ENCODE peak calls at places on chromosomes 13 and 19, in five cellular contexts. One of them, this sample, is unnamed.

GRCh38 chr19:43438291-43439162 is 23.8 kb downstream of the TEX101 start:
- DNase-seq in uterus: peak
- DNase-seq in HCT116: no peak
- DNase-seq in upper lobe of left lung: no peak
- DNase-seq in body of pancreas: peak
- DNase-seq in this sample: no peak

GRCh38 chr19:18102916-18103542 is 5.5 kb downstream of the MAST3 start:
- DNase-seq in uterus: no peak
- DNase-seq in HCT116: no peak
- DNase-seq in upper lobe of left lung: no peak
- DNase-seq in body of pancreas: no peak
- DNase-seq in this sample: no peak

GRCh38 chr19:12937243-12938053 is 961 bp upstream of the CALR start:
- DNase-seq in uterus: no peak
- DNase-seq in HCT116: no peak
- DNase-seq in upper lobe of left lung: no peak
- DNase-seq in body of pancreas: no peak
- DNase-seq in this sample: no peak

GRCh38 chr19:52660981-52661380 is 22.8 kb upstream of the ZNF83 start:
- DNase-seq in uterus: no peak
- DNase-seq in HCT116: no peak
- DNase-seq in upper lobe of left lung: no peak
- DNase-seq in body of pancreas: no peak
- DNase-seq in this sample: no peak

GRCh38 chr13:59112375-59112774 is 1051.4 kb downstream of the DIAPH3 start:
- DNase-seq in uterus: no peak
- DNase-seq in HCT116: no peak
- DNase-seq in upper lobe of left lung: no peak
- DNase-seq in body of pancreas: no peak
- DNase-seq in this sample: no peak

GRCh38 chr13:21625366-21625765 is 21.4 kb upstream of the MICU2 start:
- DNase-seq in uterus: no peak
- DNase-seq in HCT116: peak
- DNase-seq in upper lobe of left lung: no peak
- DNase-seq in body of pancreas: no peak
- DNase-seq in this sample: no peak

GRCh38 chr13:36850790-36851438 is 31.9 kb downstream of the RFXAP start:
- DNase-seq in uterus: no peak
- DNase-seq in HCT116: no peak
- DNase-seq in upper lobe of left lung: no peak
- DNase-seq in body of pancreas: no peak
- DNase-seq in this sample: no peak

GRCh38 chr19:36051236-36051635 is 2.8 kb downstream of the THAP8 start:
- DNase-seq in uterus: no peak
- DNase-seq in HCT116: peak
- DNase-seq in upper lobe of left lung: no peak
- DNase-seq in body of pancreas: no peak
- DNase-seq in this sample: no peak

GRCh38 chr13:44837250-44837649 is 152.0 kb downstream of the NUFIP1 start:
- DNase-seq in uterus: no peak
- DNase-seq in HCT116: no peak
- DNase-seq in upper lobe of left lung: no peak
- DNase-seq in body of pancreas: no peak
- DNase-seq in this sample: no peak

GRCh38 chr13:95275322-95276118 is 25.7 kb downstream of the ABCC4 start:
- DNase-seq in uterus: no peak
- DNase-seq in HCT116: no peak
- DNase-seq in upper lobe of left lung: no peak
- DNase-seq in body of pancreas: no peak
- DNase-seq in this sample: no peak

GRCh38 chr13:79222427-79223205 is 183.4 kb downstream of the RBM26 start:
- DNase-seq in uterus: no peak
- DNase-seq in HCT116: no peak
- DNase-seq in upper lobe of left lung: no peak
- DNase-seq in body of pancreas: no peak
- DNase-seq in this sample: no peak

GRCh38 chr13:20160346-20161274 is at the start of gene GJA3:
- DNase-seq in uterus: no peak
- DNase-seq in HCT116: no peak
- DNase-seq in upper lobe of left lung: peak
- DNase-seq in body of pancreas: no peak
- DNase-seq in this sample: no peak

GRCh38 chr13:102402292-102402691 is 444 bp upstream of the FGF14 start:
- DNase-seq in uterus: peak
- DNase-seq in HCT116: no peak
- DNase-seq in upper lobe of left lung: peak
- DNase-seq in body of pancreas: no peak
- DNase-seq in this sample: no peak

GRCh38 chr13:99302637-99303505 is 4.3 kb downstream of the GPR183 start:
- DNase-seq in uterus: no peak
- DNase-seq in HCT116: no peak
- DNase-seq in upper lobe of left lung: no peak
- DNase-seq in body of pancreas: no peak
- DNase-seq in this sample: no peak

DNA sequence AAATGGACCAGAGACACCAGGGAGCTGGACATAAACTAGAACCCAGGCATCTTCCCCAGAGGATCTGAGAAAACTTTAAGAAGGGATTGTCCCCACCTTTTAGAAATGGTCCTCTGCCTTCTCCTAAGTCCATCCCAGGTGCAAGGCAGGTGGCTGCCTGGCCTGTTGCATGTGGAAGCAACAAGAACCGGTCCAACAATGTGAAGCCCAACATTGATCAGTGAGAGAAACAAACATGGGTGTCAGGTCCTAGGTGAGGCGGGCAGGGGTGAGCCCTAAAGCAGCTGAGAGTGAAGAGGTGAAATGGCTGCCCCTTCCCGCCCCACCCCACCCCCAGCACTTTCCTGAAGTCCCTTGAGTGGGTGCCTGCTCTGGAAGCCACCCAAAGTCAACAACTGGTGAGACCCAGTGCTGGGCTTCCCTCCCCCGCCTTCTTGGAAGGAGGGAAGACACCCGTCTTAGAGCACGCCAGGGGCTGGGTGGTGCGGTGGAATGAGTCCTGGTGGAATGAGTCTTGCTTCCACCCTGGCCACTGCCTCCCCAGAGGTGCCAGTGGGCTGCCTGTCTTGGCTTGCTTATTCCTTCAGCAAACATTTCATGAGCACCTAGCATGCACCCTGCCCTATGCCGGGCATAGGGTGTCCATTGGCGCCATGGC is 1.7 kb downstream of the AP1M1 start:
- DNase-seq in uterus: no peak
- DNase-seq in HCT116: no peak
- DNase-seq in upper lobe of left lung: no peak
- DNase-seq in body of pancreas: no peak
- DNase-seq in this sample: no peak
- H3K27ac ChIP-seq in uterus: no peak
- H3K27ac ChIP-seq in HCT116: no peak
- H3K27ac ChIP-seq in upper lobe of left lung: peak
- H3K27ac ChIP-seq in body of pancreas: no peak
- H3K27ac ChIP-seq in this sample: no peak

GRCh38 chr19:3966051-3967017 is 4.6 kb downstream of the DAPK3 start:
- DNase-seq in uterus: no peak
- DNase-seq in HCT116: no peak
- DNase-seq in upper lobe of left lung: no peak
- DNase-seq in body of pancreas: peak
- DNase-seq in this sample: no peak

GRCh38 chr19:3970313-3970807 is 539 bp downstream of the DAPK3 start:
- DNase-seq in uterus: peak
- DNase-seq in HCT116: no peak
- DNase-seq in upper lobe of left lung: no peak
- DNase-seq in body of pancreas: no peak
- DNase-seq in this sample: no peak

GRCh38 chr19:3969435-3970312 is 1.2 kb downstream of the DAPK3 start:
- DNase-seq in uterus: peak
- DNase-seq in HCT116: no peak
- DNase-seq in upper lobe of left lung: no peak
- DNase-seq in body of pancreas: no peak
- DNase-seq in this sample: no peak

GRCh38 chr19:3970808-3971598 is at the start of gene DAPK3:
- DNase-seq in uterus: peak
- DNase-seq in HCT116: peak
- DNase-seq in upper lobe of left lung: peak
- DNase-seq in body of pancreas: peak
- DNase-seq in this sample: peak

GRCh38 chr19:3968556-3969434 is 2.1 kb downstream of the DAPK3 start:
- DNase-seq in uterus: peak
- DNase-seq in HCT116: peak
- DNase-seq in upper lobe of left lung: no peak
- DNase-seq in body of pancreas: peak
- DNase-seq in this sample: no peak
- TF ChIP-seq POLR2A in uterus: peak
- TF ChIP-seq POLR2A in HCT116: no peak
- TF ChIP-seq POLR2A in upper lobe of left lung: no peak
- TF ChIP-seq POLR2A in body of pancreas: peak
- TF ChIP-seq POLR2A in this sample: no peak

GRCh38 chr19:34232566-34233481 is 21.5 kb upstream of the GARRE1 start:
- DNase-seq in uterus: peak
- DNase-seq in HCT116: peak
- DNase-seq in upper lobe of left lung: no peak
- DNase-seq in body of pancreas: peak
- DNase-seq in this sample: no peak
- H3K27ac ChIP-seq in uterus: peak
- H3K27ac ChIP-seq in HCT116: peak
- H3K27ac ChIP-seq in upper lobe of left lung: no peak
- H3K27ac ChIP-seq in body of pancreas: peak
- H3K27ac ChIP-seq in this sample: peak

DNA sequence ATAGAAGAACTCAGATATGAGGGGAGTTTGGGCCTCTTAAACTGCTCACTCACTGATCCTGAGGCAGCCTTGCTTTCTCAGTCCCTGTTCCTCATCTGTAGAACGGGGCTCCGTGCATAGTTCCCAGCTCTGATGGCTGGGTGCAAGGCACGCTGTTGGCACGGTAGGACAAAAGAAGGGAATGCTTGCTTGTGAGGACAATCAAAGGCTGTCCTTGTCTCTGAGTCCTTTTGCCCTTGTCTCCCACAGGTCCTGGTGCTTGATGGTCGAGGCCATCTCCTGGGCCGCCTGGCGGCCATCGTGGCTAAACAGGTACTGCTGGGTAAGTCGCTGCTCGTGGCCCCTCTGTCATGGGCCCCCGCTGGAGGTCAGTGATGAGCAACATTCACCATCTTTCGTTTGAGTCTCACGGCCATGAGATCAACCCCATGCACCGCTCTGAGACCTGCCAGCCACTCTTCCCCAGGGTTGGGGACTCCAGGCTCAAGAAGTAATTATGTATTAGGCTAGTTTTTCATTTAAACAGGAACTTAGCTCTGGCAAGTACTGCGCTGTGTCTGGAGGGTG is 2.3 kb downstream of the RPL13A start:
- DNase-seq in uterus: no peak
- DNase-seq in HCT116: no peak
- DNase-seq in upper lobe of left lung: no peak
- DNase-seq in body of pancreas: no peak
- DNase-seq in this sample: no peak
- TF ChIP-seq POLR2A in uterus: no peak
- TF ChIP-seq POLR2A in HCT116: no peak
- TF ChIP-seq POLR2A in upper lobe of left lung: no peak
- TF ChIP-seq POLR2A in body of pancreas: no peak
- TF ChIP-seq POLR2A in this sample: no peak

GRCh38 chr19:41364546-41365391 is 820 bp upstream of the B9D2 start:
- DNase-seq in uterus: no peak
- DNase-seq in HCT116: no peak
- DNase-seq in upper lobe of left lung: no peak
- DNase-seq in body of pancreas: no peak
- DNase-seq in this sample: no peak

GRCh38 chr19:41363753-41364545 is at the start of gene B9D2:
- DNase-seq in uterus: peak
- DNase-seq in HCT116: peak
- DNase-seq in upper lobe of left lung: peak
- DNase-seq in body of pancreas: peak
- DNase-seq in this sample: peak

GRCh38 chr19:41366089-41366488 is 2.1 kb upstream of the B9D2 start:
- DNase-seq in uterus: no peak
- DNase-seq in HCT116: no peak
- DNase-seq in upper lobe of left lung: no peak
- DNase-seq in body of pancreas: no peak
- DNase-seq in this sample: no peak

GRCh38 chr19:41362143-41362847 is 1.7 kb downstream of the B9D2 start:
- DNase-seq in uterus: no peak
- DNase-seq in HCT116: no peak
- DNase-seq in upper lobe of left lung: no peak
- DNase-seq in body of pancreas: no peak
- DNase-seq in this sample: no peak

DNA sequence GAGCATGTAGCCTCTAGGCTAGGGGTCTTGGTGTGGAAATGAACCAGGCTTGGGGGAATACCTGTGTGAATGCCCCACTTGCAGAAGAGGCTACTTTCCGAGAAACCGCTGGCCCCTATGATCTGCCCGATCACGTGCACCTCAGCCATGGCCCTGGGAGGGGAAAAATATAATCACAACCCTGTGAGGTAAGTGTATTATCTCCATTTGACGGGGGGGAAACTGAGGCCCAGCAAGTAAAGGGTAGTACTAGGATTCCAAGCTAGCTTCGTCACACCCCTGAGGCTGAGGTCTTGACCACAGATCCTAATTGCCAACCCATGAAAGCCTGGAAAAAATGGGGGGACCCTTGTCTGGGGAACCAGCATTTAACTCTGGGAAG is 587 bp downstream of the B9D2 start:
- DNase-seq in uterus: no peak
- DNase-seq in HCT116: no peak
- DNase-seq in upper lobe of left lung: no peak
- DNase-seq in body of pancreas: no peak
- DNase-seq in this sample: no peak
- H3K27ac ChIP-seq in uterus: peak
- H3K27ac ChIP-seq in HCT116: peak
- H3K27ac ChIP-seq in upper lobe of left lung: peak
- H3K27ac ChIP-seq in body of pancreas: peak
- H3K27ac ChIP-seq in this sample: peak

GRCh38 chr19:58511353-58512208 is at the start of gene SLC27A5:
- DNase-seq in uterus: no peak
- DNase-seq in HCT116: no peak
- DNase-seq in upper lobe of left lung: peak
- DNase-seq in body of pancreas: no peak
- DNase-seq in this sample: no peak
- TF ChIP-seq POLR2A in uterus: no peak
- TF ChIP-seq POLR2A in HCT116: no peak
- TF ChIP-seq POLR2A in upper lobe of left lung: no peak
- TF ChIP-seq POLR2A in body of pancreas: no peak
- TF ChIP-seq POLR2A in this sample: no peak

GRCh38 chr13:97327521-97328221 is 105.5 kb downstream of the MBNL2 start:
- DNase-seq in uterus: no peak
- DNase-seq in HCT116: no peak
- DNase-seq in upper lobe of left lung: no peak
- DNase-seq in body of pancreas: no peak
- DNase-seq in this sample: no peak

GRCh38 chr13:97328222-97328790 is 105.7 kb upstream of the RAP2A start:
- DNase-seq in uterus: no peak
- DNase-seq in HCT116: no peak
- DNase-seq in upper lobe of left lung: no peak
- DNase-seq in body of pancreas: no peak
- DNase-seq in this sample: no peak

GRCh38 chr13:97325738-97326137 is 103.6 kb downstream of the MBNL2 start:
- DNase-seq in uterus: no peak
- DNase-seq in HCT116: no peak
- DNase-seq in upper lobe of left lung: no peak
- DNase-seq in body of pancreas: peak
- DNase-seq in this sample: no peak

GRCh38 chr13:97329331-97329730 is 104.6 kb upstream of the RAP2A start:
- DNase-seq in uterus: no peak
- DNase-seq in HCT116: no peak
- DNase-seq in upper lobe of left lung: no peak
- DNase-seq in body of pancreas: no peak
- DNase-seq in this sample: no peak

GRCh38 chr13:97327071-97327470 is 104.9 kb downstream of the MBNL2 start:
- DNase-seq in uterus: no peak
- DNase-seq in HCT116: no peak
- DNase-seq in upper lobe of left lung: no peak
- DNase-seq in body of pancreas: no peak
- DNase-seq in this sample: no peak
- H3K27ac ChIP-seq in uterus: no peak
- H3K27ac ChIP-seq in HCT116: peak
- H3K27ac ChIP-seq in upper lobe of left lung: no peak
- H3K27ac ChIP-seq in body of pancreas: no peak
- H3K27ac ChIP-seq in this sample: peak